ENCODE peak calls at places on chromosomes 1 and 21, in nine cellular contexts. Z, G, E, S, P, R, L, W and M are unnamed samples.

GRCh38 chr1:157135070-157135469 is 3.1 kb downstream of the ETV3 start:
- DNase-seq in Z (no peak), G (no peak), E (no peak), S (no peak), P (no peak), R (no peak), L (no peak), W (no peak), M (no peak)

GRCh38 chr21:35614412-35614901 is 445.9 kb downstream of the SETD4 start:
- DNase-seq in Z (no peak), G (no peak), E (no peak), S (peak), P (no peak), R (no peak), L (peak), W (no peak), M (no peak)

GRCh38 chr1:85579619-85580018 is 942 bp upstream of the CCN1 start:
- DNase-seq in Z (peak), G (no peak), E (no peak), S (no peak), P (no peak), R (no peak), L (peak), W (no peak), M (no peak)

GRCh38 chr1:11736746-11737639 is 1.1 kb downstream of the AGTRAP start:
- DNase-seq in Z (peak), G (no peak), E (peak), S (peak), P (peak), R (peak), L (peak), W (peak), M (peak)

GRCh38 chr1:16960560-16961296 is 19.7 kb downstream of the MFAP2 start:
- DNase-seq in Z (peak), G (peak), E (peak), S (no peak), P (peak), R (peak), L (no peak), W (peak), M (peak)

GRCh38 chr1:232598133-232598532 is 31.8 kb downstream of the SIPA1L2 start:
- DNase-seq in Z (no peak), G (no peak), E (no peak), S (no peak), P (no peak), R (no peak), L (no peak), W (no peak), M (no peak)

GRCh38 chr1:228463559-228464455 is 23.4 kb upstream of the RNF187 start:
- DNase-seq in Z (peak), G (peak), E (peak), S (no peak), P (no peak), R (no peak), L (peak), W (peak), M (peak)

GRCh38 chr1:70440642-70441391 is 29.7 kb downstream of the CTH start:
- DNase-seq in Z (no peak), G (no peak), E (no peak), S (no peak), P (peak), R (no peak), L (no peak), W (no peak), M (no peak)

GRCh38 chr1:63713627-63714481 is 60.0 kb upstream of the ROR1 start:
- DNase-seq in Z (no peak), G (no peak), E (no peak), S (peak), P (peak), R (no peak), L (peak), W (no peak), M (no peak)

GRCh38 chr1:214404571-214405213 is 123.7 kb downstream of the SMYD2 start:
- DNase-seq in Z (no peak), G (no peak), E (peak), S (no peak), P (no peak), R (no peak), L (peak), W (no peak), M (no peak)

GRCh38 chr1:221991221-221991620 is 249.3 kb upstream of the DUSP10 start:
- DNase-seq in Z (no peak), G (no peak), E (no peak), S (no peak), P (no peak), R (no peak), L (peak), W (no peak), M (no peak)

GRCh38 chr1:232169436-232169835 is 460.5 kb downstream of the SIPA1L2 start:
- DNase-seq in Z (no peak), G (no peak), E (no peak), S (no peak), P (no peak), R (no peak), L (no peak), W (no peak), M (no peak)

GRCh38 chr1:16053781-16054502 is 10.4 kb downstream of the CLCNKB start:
- DNase-seq in Z (no peak), G (no peak), E (no peak), S (no peak), P (no peak), R (no peak), L (no peak), W (no peak), M (no peak)